ENCODE peak calls at places on chromosomes 4 and X, in eight cellular contexts. One of them, this sample, is unnamed.

GRCh38 chr4:126419266-126419665 is 1104.5 kb downstream of the FAT4 start:
- DNase-seq in cardiac fibroblast: no peak
- DNase-seq in GDM1: no peak
- DNase-seq in activated CD4-positive, alpha-beta T cell treated with anti-CD3 and anti-CD28 coated beads, Interleukin-2, amount 10 ng/mL, durations not matched to agents 7 days and 5 days: no peak
- DNase-seq in pancreas: no peak
- DNase-seq in kidney epithelial cell: no peak
- DNase-seq in stimulated activated CD8-positive, alpha-beta memory T cell treated with anti-CD3 and anti-CD28 coated beads, Interleukin-4, amount 100 ng/mL, for 24 hours: no peak
- DNase-seq in brain pericyte: no peak
- DNase-seq in this sample: no peak

GRCh38 chr4:153651961-153652784 is 31.9 kb upstream of the TLR2 start:
- DNase-seq in cardiac fibroblast: no peak
- DNase-seq in GDM1: no peak
- DNase-seq in activated CD4-positive, alpha-beta T cell treated with anti-CD3 and anti-CD28 coated beads, Interleukin-2, amount 10 ng/mL, durations not matched to agents 7 days and 5 days: no peak
- DNase-seq in pancreas: no peak
- DNase-seq in kidney epithelial cell: no peak
- DNase-seq in stimulated activated CD8-positive, alpha-beta memory T cell treated with anti-CD3 and anti-CD28 coated beads, Interleukin-4, amount 100 ng/mL, for 24 hours: no peak
- DNase-seq in brain pericyte: no peak
- DNase-seq in this sample: no peak

GRCh38 chr4:163598028-163598427 is 103.5 kb downstream of the TMA16 start:
- DNase-seq in cardiac fibroblast: no peak
- DNase-seq in GDM1: no peak
- DNase-seq in activated CD4-positive, alpha-beta T cell treated with anti-CD3 and anti-CD28 coated beads, Interleukin-2, amount 10 ng/mL, durations not matched to agents 7 days and 5 days: no peak
- DNase-seq in pancreas: no peak
- DNase-seq in kidney epithelial cell: no peak
- DNase-seq in stimulated activated CD8-positive, alpha-beta memory T cell treated with anti-CD3 and anti-CD28 coated beads, Interleukin-4, amount 100 ng/mL, for 24 hours: no peak
- DNase-seq in brain pericyte: no peak
- DNase-seq in this sample: no peak

GRCh38 chrX:66142351-66142750 is 21.7 kb upstream of the HEPH start:
- DNase-seq in cardiac fibroblast: no peak
- DNase-seq in GDM1: no peak
- DNase-seq in activated CD4-positive, alpha-beta T cell treated with anti-CD3 and anti-CD28 coated beads, Interleukin-2, amount 10 ng/mL, durations not matched to agents 7 days and 5 days: no peak
- DNase-seq in pancreas: no peak
- DNase-seq in kidney epithelial cell: no peak
- DNase-seq in stimulated activated CD8-positive, alpha-beta memory T cell treated with anti-CD3 and anti-CD28 coated beads, Interleukin-4, amount 100 ng/mL, for 24 hours: no peak
- DNase-seq in brain pericyte: no peak
- DNase-seq in this sample: no peak

GRCh38 chrX:49106930-49107329 is 16.6 kb downstream of the GPKOW start:
- DNase-seq in cardiac fibroblast: peak; percentile 69
- DNase-seq in GDM1: peak; percentile 25
- DNase-seq in activated CD4-positive, alpha-beta T cell treated with anti-CD3 and anti-CD28 coated beads, Interleukin-2, amount 10 ng/mL, durations not matched to agents 7 days and 5 days: no peak
- DNase-seq in pancreas: no peak
- DNase-seq in kidney epithelial cell: no peak
- DNase-seq in stimulated activated CD8-positive, alpha-beta memory T cell treated with anti-CD3 and anti-CD28 coated beads, Interleukin-4, amount 100 ng/mL, for 24 hours: no peak
- DNase-seq in brain pericyte: no peak
- DNase-seq in this sample: no peak

GRCh38 chrX:13092455-13092941 is 48.1 kb upstream of the FAM9C start:
- DNase-seq in cardiac fibroblast: no peak
- DNase-seq in GDM1: no peak
- DNase-seq in activated CD4-positive, alpha-beta T cell treated with anti-CD3 and anti-CD28 coated beads, Interleukin-2, amount 10 ng/mL, durations not matched to agents 7 days and 5 days: peak; percentile 89
- DNase-seq in pancreas: peak; percentile 38
- DNase-seq in kidney epithelial cell: no peak
- DNase-seq in stimulated activated CD8-positive, alpha-beta memory T cell treated with anti-CD3 and anti-CD28 coated beads, Interleukin-4, amount 100 ng/mL, for 24 hours: peak; percentile 47
- DNase-seq in brain pericyte: no peak
- DNase-seq in this sample: no peak

GRCh38 chr4:153585021-153585420 is 99.1 kb upstream of the TLR2 start:
- DNase-seq in cardiac fibroblast: no peak
- DNase-seq in GDM1: no peak
- DNase-seq in activated CD4-positive, alpha-beta T cell treated with anti-CD3 and anti-CD28 coated beads, Interleukin-2, amount 10 ng/mL, durations not matched to agents 7 days and 5 days: no peak
- DNase-seq in pancreas: no peak
- DNase-seq in kidney epithelial cell: no peak
- DNase-seq in stimulated activated CD8-positive, alpha-beta memory T cell treated with anti-CD3 and anti-CD28 coated beads, Interleukin-4, amount 100 ng/mL, for 24 hours: no peak
- DNase-seq in brain pericyte: no peak
- DNase-seq in this sample: no peak

GRCh38 chrX:119917877-119918276 is 22.2 kb downstream of the AKAP14 start:
- DNase-seq in cardiac fibroblast: no peak
- DNase-seq in GDM1: no peak
- DNase-seq in activated CD4-positive, alpha-beta T cell treated with anti-CD3 and anti-CD28 coated beads, Interleukin-2, amount 10 ng/mL, durations not matched to agents 7 days and 5 days: no peak
- DNase-seq in pancreas: no peak
- DNase-seq in kidney epithelial cell: no peak
- DNase-seq in stimulated activated CD8-positive, alpha-beta memory T cell treated with anti-CD3 and anti-CD28 coated beads, Interleukin-4, amount 100 ng/mL, for 24 hours: no peak
- DNase-seq in brain pericyte: no peak
- DNase-seq in this sample: no peak

GRCh38 chr4:30256105-30256828 is 463.9 kb upstream of the PCDH7 start:
- DNase-seq in cardiac fibroblast: no peak
- DNase-seq in GDM1: no peak
- DNase-seq in activated CD4-positive, alpha-beta T cell treated with anti-CD3 and anti-CD28 coated beads, Interleukin-2, amount 10 ng/mL, durations not matched to agents 7 days and 5 days: no peak
- DNase-seq in pancreas: no peak
- DNase-seq in kidney epithelial cell: no peak
- DNase-seq in stimulated activated CD8-positive, alpha-beta memory T cell treated with anti-CD3 and anti-CD28 coated beads, Interleukin-4, amount 100 ng/mL, for 24 hours: no peak
- DNase-seq in brain pericyte: no peak
- DNase-seq in this sample: no peak

GRCh38 chr4:98203406-98204235 is 57.6 kb upstream of the RAP1GDS1 start:
- DNase-seq in cardiac fibroblast: no peak
- DNase-seq in GDM1: no peak
- DNase-seq in activated CD4-positive, alpha-beta T cell treated with anti-CD3 and anti-CD28 coated beads, Interleukin-2, amount 10 ng/mL, durations not matched to agents 7 days and 5 days: no peak
- DNase-seq in pancreas: no peak
- DNase-seq in kidney epithelial cell: no peak
- DNase-seq in stimulated activated CD8-positive, alpha-beta memory T cell treated with anti-CD3 and anti-CD28 coated beads, Interleukin-4, amount 100 ng/mL, for 24 hours: no peak
- DNase-seq in brain pericyte: no peak
- DNase-seq in this sample: no peak

GRCh38 chr4:52259978-52260377 is 208.9 kb downstream of the SPATA18 start:
- DNase-seq in cardiac fibroblast: no peak
- DNase-seq in GDM1: no peak
- DNase-seq in activated CD4-positive, alpha-beta T cell treated with anti-CD3 and anti-CD28 coated beads, Interleukin-2, amount 10 ng/mL, durations not matched to agents 7 days and 5 days: no peak
- DNase-seq in pancreas: no peak
- DNase-seq in kidney epithelial cell: no peak
- DNase-seq in stimulated activated CD8-positive, alpha-beta memory T cell treated with anti-CD3 and anti-CD28 coated beads, Interleukin-4, amount 100 ng/mL, for 24 hours: no peak
- DNase-seq in brain pericyte: no peak
- DNase-seq in this sample: no peak

GRCh38 chr4:71009796-71010588 is 16.5 kb downstream of the DCK start:
- DNase-seq in cardiac fibroblast: peak; percentile 64
- DNase-seq in GDM1: no peak
- DNase-seq in activated CD4-positive, alpha-beta T cell treated with anti-CD3 and anti-CD28 coated beads, Interleukin-2, amount 10 ng/mL, durations not matched to agents 7 days and 5 days: peak; percentile 15
- DNase-seq in pancreas: no peak
- DNase-seq in kidney epithelial cell: no peak
- DNase-seq in stimulated activated CD8-positive, alpha-beta memory T cell treated with anti-CD3 and anti-CD28 coated beads, Interleukin-4, amount 100 ng/mL, for 24 hours: no peak
- DNase-seq in brain pericyte: no peak
- DNase-seq in this sample: no peak

GRCh38 chrX:71095971-71096701 is 485 bp downstream of the FOXO4 start:
- DNase-seq in cardiac fibroblast: no peak
- DNase-seq in GDM1: peak; percentile 58
- DNase-seq in activated CD4-positive, alpha-beta T cell treated with anti-CD3 and anti-CD28 coated beads, Interleukin-2, amount 10 ng/mL, durations not matched to agents 7 days and 5 days: no peak
- DNase-seq in pancreas: no peak
- DNase-seq in kidney epithelial cell: no peak
- DNase-seq in stimulated activated CD8-positive, alpha-beta memory T cell treated with anti-CD3 and anti-CD28 coated beads, Interleukin-4, amount 100 ng/mL, for 24 hours: no peak
- DNase-seq in brain pericyte: no peak
- DNase-seq in this sample: no peak

GRCh38 chrX:132592880-132593279 is 104.0 kb upstream of the MBNL3 start:
- DNase-seq in cardiac fibroblast: peak; percentile 20
- DNase-seq in GDM1: no peak
- DNase-seq in activated CD4-positive, alpha-beta T cell treated with anti-CD3 and anti-CD28 coated beads, Interleukin-2, amount 10 ng/mL, durations not matched to agents 7 days and 5 days: peak; percentile 6
- DNase-seq in pancreas: no peak
- DNase-seq in kidney epithelial cell: no peak
- DNase-seq in stimulated activated CD8-positive, alpha-beta memory T cell treated with anti-CD3 and anti-CD28 coated beads, Interleukin-4, amount 100 ng/mL, for 24 hours: no peak
- DNase-seq in brain pericyte: no peak
- DNase-seq in this sample: no peak

GRCh38 chrX:136199365-136199764 is 51.8 kb downstream of the MAP7D3 start:
- DNase-seq in cardiac fibroblast: no peak
- DNase-seq in GDM1: no peak
- DNase-seq in activated CD4-positive, alpha-beta T cell treated with anti-CD3 and anti-CD28 coated beads, Interleukin-2, amount 10 ng/mL, durations not matched to agents 7 days and 5 days: no peak
- DNase-seq in pancreas: no peak
- DNase-seq in kidney epithelial cell: no peak
- DNase-seq in stimulated activated CD8-positive, alpha-beta memory T cell treated with anti-CD3 and anti-CD28 coated beads, Interleukin-4, amount 100 ng/mL, for 24 hours: no peak
- DNase-seq in brain pericyte: no peak
- DNase-seq in this sample: no peak

GRCh38 chr4:24802648-24803047 is 7.3 kb downstream of the SOD3 start:
- DNase-seq in cardiac fibroblast: no peak
- DNase-seq in GDM1: no peak
- DNase-seq in activated CD4-positive, alpha-beta T cell treated with anti-CD3 and anti-CD28 coated beads, Interleukin-2, amount 10 ng/mL, durations not matched to agents 7 days and 5 days: no peak
- DNase-seq in pancreas: no peak
- DNase-seq in kidney epithelial cell: no peak
- DNase-seq in stimulated activated CD8-positive, alpha-beta memory T cell treated with anti-CD3 and anti-CD28 coated beads, Interleukin-4, amount 100 ng/mL, for 24 hours: no peak
- DNase-seq in brain pericyte: no peak
- DNase-seq in this sample: no peak

GRCh38 chr4:90234916-90235547 is 107.8 kb downstream of the CCSER1 start:
- DNase-seq in cardiac fibroblast: no peak
- DNase-seq in GDM1: no peak
- DNase-seq in activated CD4-positive, alpha-beta T cell treated with anti-CD3 and anti-CD28 coated beads, Interleukin-2, amount 10 ng/mL, durations not matched to agents 7 days and 5 days: no peak
- DNase-seq in pancreas: no peak
- DNase-seq in kidney epithelial cell: no peak
- DNase-seq in stimulated activated CD8-positive, alpha-beta memory T cell treated with anti-CD3 and anti-CD28 coated beads, Interleukin-4, amount 100 ng/mL, for 24 hours: no peak
- DNase-seq in brain pericyte: no peak
- DNase-seq in this sample: no peak

GRCh38 chrX:154738013-154738738 is 12.7 kb downstream of the GAB3 start:
- DNase-seq in cardiac fibroblast: peak; percentile 84
- DNase-seq in GDM1: peak; percentile 64
- DNase-seq in activated CD4-positive, alpha-beta T cell treated with anti-CD3 and anti-CD28 coated beads, Interleukin-2, amount 10 ng/mL, durations not matched to agents 7 days and 5 days: no peak
- DNase-seq in pancreas: no peak
- DNase-seq in kidney epithelial cell: no peak
- DNase-seq in stimulated activated CD8-positive, alpha-beta memory T cell treated with anti-CD3 and anti-CD28 coated beads, Interleukin-4, amount 100 ng/mL, for 24 hours: no peak
- DNase-seq in brain pericyte: no peak
- DNase-seq in this sample: no peak

GRCh38 chr4:654871-655734 is 19.0 kb downstream of the ATP5ME start:
- DNase-seq in cardiac fibroblast: no peak
- DNase-seq in GDM1: no peak
- DNase-seq in activated CD4-positive, alpha-beta T cell treated with anti-CD3 and anti-CD28 coated beads, Interleukin-2, amount 10 ng/mL, durations not matched to agents 7 days and 5 days: no peak
- DNase-seq in pancreas: no peak
- DNase-seq in kidney epithelial cell: no peak
- DNase-seq in stimulated activated CD8-positive, alpha-beta memory T cell treated with anti-CD3 and anti-CD28 coated beads, Interleukin-4, amount 100 ng/mL, for 24 hours: no peak
- DNase-seq in brain pericyte: no peak
- DNase-seq in this sample: no peak

GRCh38 chr4:33065749-33066148 is 2345.6 kb downstream of the PCDH7 start:
- DNase-seq in cardiac fibroblast: no peak
- DNase-seq in GDM1: no peak
- DNase-seq in activated CD4-positive, alpha-beta T cell treated with anti-CD3 and anti-CD28 coated beads, Interleukin-2, amount 10 ng/mL, durations not matched to agents 7 days and 5 days: no peak
- DNase-seq in pancreas: no peak
- DNase-seq in kidney epithelial cell: no peak
- DNase-seq in stimulated activated CD8-positive, alpha-beta memory T cell treated with anti-CD3 and anti-CD28 coated beads, Interleukin-4, amount 100 ng/mL, for 24 hours: no peak
- DNase-seq in brain pericyte: no peak
- DNase-seq in this sample: no peak

This sample was measured in smooth muscle cell of the brain vasculature.